ENCODE peak calls at places on chromosomes 12 and 14, in ten cellular contexts. One of them, this sample, is unnamed.

GRCh38 chr12:47509398-47509851 is 196.4 kb downstream of the RPAP3 start:
- DNase-seq in IMR-90: peak; percentile 82
- DNase-seq in heart left ventricle: no peak
- DNase-seq in thoracic aorta: no peak
- DNase-seq in neural progenitor cell: no peak
- DNase-seq in mammary epithelial cell: peak; percentile 88
- DNase-seq in astrocyte: peak; percentile 83
- DNase-seq in ovary: no peak
- DNase-seq in AG04450: peak; percentile 52
- DNase-seq in CD8-positive, alpha-beta T cell: no peak
- DNase-seq in this sample: no peak

GRCh38 chr12:108638141-108638823 is 4.6 kb upstream of the SELPLG start:
- DNase-seq in astrocyte: no peak
- DNase-seq in ovary: no peak
- DNase-seq in heart left ventricle: peak; percentile 72
- DNase-seq in thoracic aorta: no peak
- DNase-seq in CD8-positive, alpha-beta T cell: no peak
- DNase-seq in mammary epithelial cell: no peak
- DNase-seq in IMR-90: no peak
- DNase-seq in neural progenitor cell: peak; percentile 91
- DNase-seq in AG04450: no peak
- DNase-seq in this sample: no peak

GRCh38 chr12:47819902-47820630 is at the start of gene HDAC7:
- DNase-seq in ovary: peak; percentile 91
- DNase-seq in IMR-90: peak; percentile 72
- DNase-seq in AG04450: no peak
- DNase-seq in thoracic aorta: peak; percentile 68
- DNase-seq in heart left ventricle: peak; percentile 94
- DNase-seq in CD8-positive, alpha-beta T cell: peak; percentile 60
- DNase-seq in astrocyte: peak; percentile 75
- DNase-seq in neural progenitor cell: peak; percentile 86
- DNase-seq in mammary epithelial cell: peak; percentile 68
- DNase-seq in this sample: peak; percentile 79

GRCh38 chr12:91984571-91984970 is 161.1 kb downstream of the BTG1 start:
- DNase-seq in CD8-positive, alpha-beta T cell: no peak
- DNase-seq in mammary epithelial cell: no peak
- DNase-seq in IMR-90: peak; percentile 86
- DNase-seq in thoracic aorta: no peak
- DNase-seq in neural progenitor cell: no peak
- DNase-seq in AG04450: peak; percentile 46
- DNase-seq in heart left ventricle: no peak
- DNase-seq in ovary: no peak
- DNase-seq in astrocyte: peak; percentile 70
- DNase-seq in this sample: no peak

GRCh38 chr12:111754671-111755070 is 12.1 kb upstream of the ALDH2 start:
- DNase-seq in CD8-positive, alpha-beta T cell: no peak
- DNase-seq in heart left ventricle: peak; percentile 83
- DNase-seq in neural progenitor cell: no peak
- DNase-seq in astrocyte: no peak
- DNase-seq in AG04450: no peak
- DNase-seq in IMR-90: no peak
- DNase-seq in thoracic aorta: no peak
- DNase-seq in mammary epithelial cell: no peak
- DNase-seq in ovary: no peak
- DNase-seq in this sample: no peak

GRCh38 chr12:29333178-29333577 is 47.8 kb downstream of the ERGIC2 start:
- DNase-seq in IMR-90: no peak
- DNase-seq in ovary: no peak
- DNase-seq in AG04450: no peak
- DNase-seq in thoracic aorta: no peak
- DNase-seq in neural progenitor cell: no peak
- DNase-seq in astrocyte: no peak
- DNase-seq in mammary epithelial cell: no peak
- DNase-seq in CD8-positive, alpha-beta T cell: no peak
- DNase-seq in heart left ventricle: no peak
- DNase-seq in this sample: no peak

GRCh38 chr12:127928178-127928577 is 338.8 kb upstream of the TMEM132C start:
- DNase-seq in thoracic aorta: no peak
- DNase-seq in CD8-positive, alpha-beta T cell: no peak
- DNase-seq in neural progenitor cell: no peak
- DNase-seq in AG04450: no peak
- DNase-seq in ovary: no peak
- DNase-seq in IMR-90: no peak
- DNase-seq in astrocyte: no peak
- DNase-seq in mammary epithelial cell: no peak
- DNase-seq in heart left ventricle: no peak
- DNase-seq in this sample: no peak

GRCh38 chr12:30646821-30647220 is 48.8 kb downstream of the IPO8 start:
- DNase-seq in mammary epithelial cell: no peak
- DNase-seq in IMR-90: no peak
- DNase-seq in thoracic aorta: no peak
- DNase-seq in AG04450: no peak
- DNase-seq in CD8-positive, alpha-beta T cell: no peak
- DNase-seq in ovary: no peak
- DNase-seq in heart left ventricle: no peak
- DNase-seq in astrocyte: no peak
- DNase-seq in neural progenitor cell: no peak
- DNase-seq in this sample: no peak

GRCh38 chr12:95286713-95287112 is 69.1 kb downstream of the VEZT start:
- DNase-seq in thoracic aorta: no peak
- DNase-seq in ovary: no peak
- DNase-seq in astrocyte: peak; percentile 26
- DNase-seq in heart left ventricle: peak; percentile 36
- DNase-seq in IMR-90: no peak
- DNase-seq in mammary epithelial cell: no peak
- DNase-seq in neural progenitor cell: no peak
- DNase-seq in AG04450: no peak
- DNase-seq in CD8-positive, alpha-beta T cell: no peak
- DNase-seq in this sample: no peak

GRCh38 chr12:132597333-132598283 is 12.8 kb downstream of the LRCOL1 start:
- DNase-seq in astrocyte: peak; percentile 31
- DNase-seq in AG04450: no peak
- DNase-seq in thoracic aorta: no peak
- DNase-seq in heart left ventricle: no peak
- DNase-seq in neural progenitor cell: peak; percentile 76
- DNase-seq in ovary: no peak
- DNase-seq in CD8-positive, alpha-beta T cell: no peak
- DNase-seq in IMR-90: peak; percentile 23
- DNase-seq in mammary epithelial cell: peak; percentile 16
- DNase-seq in this sample: peak; percentile 21

GRCh38 chr12:104638218-104638617 is 181.5 kb downstream of the CHST11 start:
- DNase-seq in astrocyte: no peak
- DNase-seq in neural progenitor cell: no peak
- DNase-seq in CD8-positive, alpha-beta T cell: no peak
- DNase-seq in ovary: no peak
- DNase-seq in mammary epithelial cell: no peak
- DNase-seq in AG04450: no peak
- DNase-seq in IMR-90: no peak
- DNase-seq in heart left ventricle: no peak
- DNase-seq in thoracic aorta: no peak
- DNase-seq in this sample: no peak

GRCh38 chr14:106024983-106025604 is 498.7 kb downstream of the TMEM121 start:
- DNase-seq in ovary: no peak
- DNase-seq in IMR-90: no peak
- DNase-seq in AG04450: no peak
- DNase-seq in astrocyte: no peak
- DNase-seq in heart left ventricle: no peak
- DNase-seq in CD8-positive, alpha-beta T cell: peak; percentile 26
- DNase-seq in thoracic aorta: no peak
- DNase-seq in mammary epithelial cell: no peak
- DNase-seq in neural progenitor cell: no peak
- DNase-seq in this sample: no peak

GRCh38 chr14:87896393-87897380 is 96.3 kb downstream of the GALC start:
- DNase-seq in IMR-90: peak; percentile 56
- DNase-seq in ovary: no peak
- DNase-seq in mammary epithelial cell: peak; percentile 37
- DNase-seq in astrocyte: peak; percentile 52
- DNase-seq in thoracic aorta: no peak
- DNase-seq in heart left ventricle: no peak
- DNase-seq in neural progenitor cell: peak; percentile 80
- DNase-seq in CD8-positive, alpha-beta T cell: no peak
- DNase-seq in AG04450: peak; percentile 36
- DNase-seq in this sample: no peak

GRCh38 chr12:51087818-51088217 is 4.4 kb upstream of the CSRNP2 start:
- DNase-seq in AG04450: no peak
- DNase-seq in heart left ventricle: no peak
- DNase-seq in neural progenitor cell: no peak
- DNase-seq in IMR-90: no peak
- DNase-seq in astrocyte: no peak
- DNase-seq in CD8-positive, alpha-beta T cell: no peak
- DNase-seq in mammary epithelial cell: no peak
- DNase-seq in thoracic aorta: no peak
- DNase-seq in ovary: no peak
- DNase-seq in this sample: no peak

GRCh38 chr12:3558255-3558654 is 67.3 kb downstream of the PRMT8 start:
- DNase-seq in AG04450: no peak
- DNase-seq in thoracic aorta: no peak
- DNase-seq in ovary: no peak
- DNase-seq in neural progenitor cell: no peak
- DNase-seq in IMR-90: no peak
- DNase-seq in astrocyte: no peak
- DNase-seq in mammary epithelial cell: no peak
- DNase-seq in heart left ventricle: no peak
- DNase-seq in CD8-positive, alpha-beta T cell: no peak
- DNase-seq in this sample: no peak

DNA sequence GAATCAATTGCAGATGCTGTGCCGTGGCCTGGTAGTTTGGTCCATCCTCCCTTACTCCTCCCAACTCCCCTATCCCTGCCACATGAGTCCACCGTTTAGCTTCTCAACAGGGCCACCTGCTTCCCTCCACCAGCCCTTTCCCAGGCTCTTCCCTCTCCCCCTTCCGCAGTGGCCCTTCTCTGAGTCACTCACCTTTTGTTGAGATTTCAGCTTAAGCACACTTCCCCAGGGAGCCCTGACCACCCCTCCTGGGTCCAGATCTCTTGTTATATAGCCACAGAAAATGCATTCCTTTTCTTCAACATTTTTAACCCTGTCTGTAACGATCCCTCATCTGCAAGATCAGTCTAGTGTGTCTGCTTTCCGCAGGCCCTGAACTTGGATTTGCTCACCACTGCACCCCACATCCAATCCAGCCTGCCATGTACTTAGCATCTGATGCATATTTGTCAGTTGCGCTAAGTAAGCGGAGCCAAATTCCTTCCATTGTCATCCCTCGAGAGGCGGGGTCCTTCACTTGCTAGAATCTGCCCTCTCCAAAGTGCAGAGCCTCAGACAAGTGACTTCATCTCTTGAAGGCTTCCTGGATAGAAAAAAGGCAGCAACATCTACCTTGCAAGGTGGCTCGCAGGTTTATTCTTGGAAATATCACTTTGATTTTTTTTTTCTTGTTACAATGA is 41.1 kb downstream of the TMEM63C start:
- DNase-seq in heart left ventricle: no peak
- DNase-seq in AG04450: no peak
- DNase-seq in thoracic aorta: no peak
- DNase-seq in ovary: no peak
- DNase-seq in mammary epithelial cell: no peak
- DNase-seq in astrocyte: no peak
- DNase-seq in neural progenitor cell: peak; percentile 66
- DNase-seq in IMR-90: no peak
- DNase-seq in CD8-positive, alpha-beta T cell: no peak
- DNase-seq in this sample: no peak
- H3K27ac ChIP-seq in heart left ventricle: no peak overlapping the region
- H3K27ac ChIP-seq in AG04450: no peak overlapping the region
- H3K27ac ChIP-seq in thoracic aorta: no peak overlapping the region
- H3K27ac ChIP-seq in ovary: no peak overlapping the region
- H3K27ac ChIP-seq in mammary epithelial cell: no peak overlapping the region
- H3K27ac ChIP-seq in astrocyte: no peak overlapping the region
- H3K27ac ChIP-seq in neural progenitor cell: no peak overlapping the region
- H3K27ac ChIP-seq in IMR-90: no peak overlapping the region
- H3K27ac ChIP-seq in CD8-positive, alpha-beta T cell: no peak overlapping the region
- H3K27ac ChIP-seq in this sample: no peak overlapping the region

GRCh38 chr14:38605193-38606114 is 349.6 kb upstream of the CLEC14A start:
- DNase-seq in CD8-positive, alpha-beta T cell: no peak
- DNase-seq in mammary epithelial cell: no peak
- DNase-seq in AG04450: no peak
- DNase-seq in thoracic aorta: no peak
- DNase-seq in heart left ventricle: no peak
- DNase-seq in IMR-90: no peak
- DNase-seq in astrocyte: no peak
- DNase-seq in ovary: no peak
- DNase-seq in neural progenitor cell: peak; percentile 6
- DNase-seq in this sample: no peak
- TF ChIP-seq CTCF in CD8-positive, alpha-beta T cell: no peak
- TF ChIP-seq CTCF in mammary epithelial cell: no peak
- TF ChIP-seq CTCF in AG04450: peak; percentile 1
- TF ChIP-seq CTCF in thoracic aorta: no peak
- TF ChIP-seq CTCF in heart left ventricle: no peak
- TF ChIP-seq CTCF in IMR-90: peak; percentile 7
- TF ChIP-seq CTCF in astrocyte: peak; percentile 25
- TF ChIP-seq CTCF in ovary: no peak
- TF ChIP-seq CTCF in neural progenitor cell: peak; percentile 52
- TF ChIP-seq CTCF in this sample: no peak

DNA sequence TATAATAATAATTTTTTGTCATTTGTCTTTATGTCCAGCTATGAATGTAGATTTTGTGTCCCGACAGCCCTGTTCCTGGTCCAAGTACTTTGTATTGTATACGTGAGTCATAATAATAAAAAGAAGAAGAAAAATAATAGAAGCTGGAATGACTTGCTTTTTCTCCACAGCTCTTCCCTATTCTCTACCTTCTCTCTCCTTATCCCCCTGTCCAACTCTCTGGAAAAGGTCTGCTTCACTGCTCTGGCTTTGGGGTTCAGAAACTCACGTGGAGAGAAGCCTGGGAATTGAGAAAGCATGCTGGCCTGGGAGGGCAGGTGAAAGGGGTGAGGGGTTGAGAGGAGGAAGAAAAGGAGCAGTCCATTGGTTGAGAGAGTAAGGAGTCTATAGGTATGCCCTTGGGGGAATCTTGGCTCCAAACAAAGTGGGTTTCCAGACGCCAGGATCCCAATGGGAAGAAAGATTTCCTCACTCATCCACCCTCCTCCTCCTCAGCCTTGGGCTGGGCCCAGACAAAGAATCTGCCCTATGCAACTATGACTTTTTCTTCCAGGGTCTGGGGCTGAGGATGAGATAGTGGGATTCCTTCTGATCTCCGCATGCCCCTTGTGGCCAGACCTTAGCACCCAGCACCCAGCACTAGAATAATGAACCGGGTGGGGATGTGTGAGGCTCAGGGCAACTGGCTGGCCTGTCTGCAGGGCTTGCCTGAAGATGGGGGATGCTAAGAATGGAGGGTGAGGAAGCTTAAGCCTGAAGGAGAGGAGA is 4.0 kb downstream of the HOXC8 start:
- DNase-seq in mammary epithelial cell: no peak
- DNase-seq in IMR-90: no peak
- DNase-seq in neural progenitor cell: no peak
- DNase-seq in thoracic aorta: no peak
- DNase-seq in astrocyte: no peak
- DNase-seq in ovary: no peak
- DNase-seq in AG04450: no peak
- DNase-seq in CD8-positive, alpha-beta T cell: no peak
- DNase-seq in heart left ventricle: no peak
- DNase-seq in this sample: no peak
- H3K27me3 ChIP-seq in mammary epithelial cell: no peaks in the 10 kb centered on the region
- H3K27me3 ChIP-seq in IMR-90: peaks cover 89% of the 10 kb centered on the region
- H3K27me3 ChIP-seq in neural progenitor cell: peaks cover 100% of the 10 kb centered on the region
- H3K27me3 ChIP-seq in thoracic aorta: no peaks in the 10 kb centered on the region
- H3K27me3 ChIP-seq in astrocyte: peaks cover 88% of the 10 kb centered on the region
- H3K27me3 ChIP-seq in ovary: no peaks in the 10 kb centered on the region
- H3K27me3 ChIP-seq in AG04450: peaks cover 93% of the 10 kb centered on the region
- H3K27me3 ChIP-seq in CD8-positive, alpha-beta T cell: peaks cover 70% of the 10 kb centered on the region
- H3K27me3 ChIP-seq in heart left ventricle: peaks cover 96% of the 10 kb centered on the region
- H3K27me3 ChIP-seq in this sample: peaks cover 91% of the 10 kb centered on the region

GRCh38 chr14:50336428-50336827 is 24.3 kb downstream of the DMAC2L start:
- DNase-seq in heart left ventricle: no peak
- DNase-seq in mammary epithelial cell: no peak
- DNase-seq in IMR-90: no peak
- DNase-seq in CD8-positive, alpha-beta T cell: no peak
- DNase-seq in ovary: no peak
- DNase-seq in astrocyte: no peak
- DNase-seq in neural progenitor cell: no peak
- DNase-seq in thoracic aorta: no peak
- DNase-seq in AG04450: no peak
- DNase-seq in this sample: no peak
- H3K27ac ChIP-seq in heart left ventricle: peak overlapping the region; percentile 79
- H3K27ac ChIP-seq in mammary epithelial cell: no peak overlapping the region
- H3K27ac ChIP-seq in IMR-90: peak overlapping the region; percentile 82
- H3K27ac ChIP-seq in CD8-positive, alpha-beta T cell: no peak overlapping the region
- H3K27ac ChIP-seq in ovary: no peak overlapping the region
- H3K27ac ChIP-seq in astrocyte: no peak overlapping the region
- H3K27ac ChIP-seq in neural progenitor cell: peak overlapping the region; percentile 86
- H3K27ac ChIP-seq in thoracic aorta: no peak overlapping the region
- H3K27ac ChIP-seq in AG04450: peak overlapping the region; percentile 12
- H3K27ac ChIP-seq in this sample: no peak overlapping the region